ENCODE peak calls at places on chromosomes 11 and 22, in six cellular contexts. R is endothelial cell of umbilical vein, A is A549, M is GM12878, S is HepG2, Y is K562. F is an unnamed sample.

GRCh38 chr11:46392421-46393230 is 1.1 kb upstream of the CHRM4 start:
- DNase-seq in Y (peak), R (peak), A (peak), S (peak), M (no peak), F (peak)

GRCh38 chr22:45212992-45213751 is 27.5 kb downstream of the KIAA0930 start:
- DNase-seq in M (no peak), R (no peak), Y (no peak), A (no peak), S (no peak), F (peak)

GRCh38 chr11:133926466-133927246 is 30.1 kb downstream of the IGSF9B start:
- DNase-seq in R (no peak), M (no peak), Y (no peak), S (no peak), A (no peak), F (no peak)

GRCh38 chr11:67390947-67391303 is 861 bp upstream of the RAD9A start:
- DNase-seq in S (no peak), Y (no peak), M (no peak), R (no peak), A (no peak), F (no peak)

GRCh38 chr11:69640995-69641581 is at the start of gene CCND1:
- DNase-seq in A (peak), S (peak), Y (peak), M (no peak), R (peak), F (peak)

GRCh38 chr22:19962246-19962908 is 20.8 kb upstream of the TXNRD2 start:
- DNase-seq in A (peak), Y (peak), R (peak), S (peak), M (no peak), F (peak)

GRCh38 chr22:40156001-40156516 is 21.7 kb upstream of the TNRC6B start:
- DNase-seq in M (no peak), A (peak), Y (peak), S (peak), R (peak), F (peak)

GRCh38 chr22:37485006-37485713 is 1.0 kb downstream of the MFNG start:
- DNase-seq in A (no peak), S (no peak), M (no peak), Y (no peak), R (peak), F (no peak)

GRCh38 chr11:73334244-73335203 is 26.4 kb downstream of the ARHGEF17 start:
- DNase-seq in M (no peak), Y (peak), S (peak), R (peak), A (peak), F (peak)

GRCh38 chr11:46176421-46176820 is 55.2 kb upstream of the PHF21A start:
- DNase-seq in Y (no peak), S (no peak), R (no peak), A (no peak), M (no peak), F (no peak)

GRCh38 chr22:30243671-30244465 is 2.7 kb downstream of the LIF start:
- DNase-seq in A (no peak), S (no peak), M (no peak), R (no peak), Y (no peak), F (no peak)

GRCh38 chr11:68528630-68529029 is 68.1 kb downstream of the PPP6R3 start:
- DNase-seq in R (no peak), M (no peak), S (no peak), A (no peak), Y (no peak), F (peak)
- TF ChIP-seq POLR2A in R (no peak), M (no peak), S (no peak), A (no peak), Y (no peak), F (no peak)

DNA sequence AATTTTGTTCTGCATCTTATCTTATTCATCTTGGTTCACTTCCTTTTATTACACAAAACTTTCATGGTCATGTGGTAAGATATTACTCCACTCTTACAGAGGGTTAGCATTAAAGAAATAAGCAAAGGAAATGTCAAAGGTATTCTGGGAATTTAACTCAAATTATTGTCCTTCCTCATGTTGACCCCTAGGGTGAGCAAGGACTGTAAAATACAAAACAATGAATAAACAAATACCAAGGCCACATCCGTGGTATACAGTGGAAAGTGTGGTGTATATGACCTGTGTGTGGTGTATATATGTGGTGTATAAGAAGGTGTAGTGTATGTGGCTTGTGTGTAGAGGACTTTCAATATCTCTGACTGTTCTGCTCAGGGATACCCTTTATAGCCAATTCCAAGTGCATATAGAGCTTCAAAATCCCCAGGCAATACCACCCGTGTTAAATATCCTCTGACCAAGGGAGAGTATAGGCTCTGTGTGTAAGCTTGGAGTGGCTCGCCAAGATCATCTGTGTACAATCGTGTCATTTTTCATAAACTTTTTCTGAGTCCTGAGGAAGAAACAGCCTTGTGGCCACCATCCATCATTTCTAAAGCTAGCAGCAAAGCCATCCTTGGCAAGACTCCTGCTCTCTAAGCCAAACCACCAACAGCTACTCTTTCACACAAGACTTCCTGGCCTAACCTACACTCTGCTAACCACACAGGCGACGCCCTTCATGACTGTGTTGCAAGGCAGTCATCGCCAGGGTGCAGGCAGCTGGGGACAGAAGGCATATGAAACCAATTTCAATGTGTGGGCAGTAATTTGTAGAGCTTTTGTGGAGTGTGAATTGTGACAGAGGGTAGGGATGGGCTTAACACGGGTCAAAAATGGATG is 548.0 kb downstream of the ETS1 start:
- DNase-seq in S (no peak), M (no peak), A (no peak), R (peak), Y (no peak), F (peak)
- TF ChIP-seq MYC in S (no peak), M (no peak), A (no peak), R (no peak), Y (no peak), F (peak)

DNA sequence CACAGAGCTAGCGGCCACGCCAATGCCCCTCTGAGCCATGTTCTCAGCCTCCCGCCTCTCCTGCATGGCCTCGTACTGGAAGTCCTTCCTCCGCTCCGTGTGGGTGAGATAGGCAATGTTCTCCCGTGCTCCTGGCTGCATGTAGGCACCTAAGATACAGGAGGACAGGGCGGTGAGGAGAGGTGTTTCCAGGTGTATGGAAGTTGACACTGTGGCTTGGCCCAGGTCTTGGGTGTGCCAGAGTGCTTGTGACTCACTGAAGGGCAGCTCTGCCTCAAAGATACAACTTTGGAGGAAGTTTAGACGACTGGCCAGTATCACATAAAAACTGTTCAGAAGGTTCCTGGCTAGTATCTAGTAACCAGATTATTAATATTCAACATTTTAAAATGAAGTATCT is 8.5 kb downstream of the SRRD start:
- DNase-seq in M (no peak), Y (no peak), A (no peak), R (no peak), S (no peak), F (no peak)
- TF ChIP-seq POLR2A in M (peak), Y (no peak), A (no peak), R (no peak), S (peak), F (no peak)

GRCh38 chr11:29634248-29634647 is 382.6 kb downstream of the KCNA4 start:
- DNase-seq in M (no peak), R (peak), A (peak), S (no peak), Y (no peak), F (no peak)
- TF ChIP-seq MYC in M (no peak), R (no peak), A (no peak), S (no peak), Y (no peak), F (no peak)

GRCh38 chr22:32822188-32822877 is 20.8 kb downstream of the TIMP3 start:
- DNase-seq in M (no peak), S (no peak), A (no peak), R (no peak), Y (no peak), F (no peak)

GRCh38 chr22:32824531-32825315 is 23.2 kb downstream of the TIMP3 start:
- DNase-seq in R (no peak), A (no peak), S (no peak), Y (no peak), M (no peak), F (no peak)

GRCh38 chr22:32826537-32826936 is 25.0 kb downstream of the TIMP3 start:
- DNase-seq in Y (no peak), M (no peak), A (no peak), R (no peak), S (no peak), F (no peak)

GRCh38 chr22:32820131-32820882 is 18.8 kb downstream of the TIMP3 start:
- DNase-seq in A (no peak), Y (no peak), M (no peak), S (no peak), R (no peak), F (no peak)

GRCh38 chr22:32823024-32823730 is 21.7 kb downstream of the TIMP3 start:
- DNase-seq in A (peak), Y (peak), M (no peak), R (no peak), S (peak), F (peak)
- TF ChIP-seq POLR2A in A (no peak), Y (no peak), M (no peak), R (no peak), S (no peak), F (no peak)

GRCh38 chr11:47483408-47483807 is 34.5 kb upstream of the RAPSN start:
- DNase-seq in A (no peak), Y (no peak), S (no peak), R (no peak), M (no peak), F (no peak)
- TF ChIP-seq MYC in A (no peak), Y (no peak), S (no peak), R (no peak), M (no peak), F (no peak)